ENCODE peak calls at places on chromosomes 11 and 22, in four cellular contexts. M is colonic mucosa, E is ovary, Q is IMR-90. U is an unnamed sample.

GRCh38 chr11:119433369-119433749 is 10.4 kb upstream of the THY1 start:
- DNase-seq in M (no peak), E (no peak), Q (peak), U (no peak)

GRCh38 chr22:43434601-43435311 is 22.9 kb downstream of the MPPED1 start:
- DNase-seq in M (no peak), E (no peak), Q (no peak), U (peak)

GRCh38 chr22:32265882-32266767 is 11.0 kb upstream of the SLC5A4 start:
- DNase-seq in M (peak), E (peak), Q (peak), U (peak)

GRCh38 chr22:28883917-28884753 is 763 bp downstream of the ZNRF3 start:
- DNase-seq in M (peak), E (peak), Q (peak), U (peak)

GRCh38 chr11:66904561-66904960 is 47.7 kb downstream of the LRFN4 start:
- DNase-seq in M (no peak), E (no peak), Q (no peak), U (no peak)

GRCh38 chr11:73213196-73214143 is 4.6 kb upstream of the P2RY2 start:
- DNase-seq in M (no peak), E (no peak), Q (no peak), U (no peak)

GRCh38 chr22:20853236-20853660 is 5.4 kb downstream of the PI4KA start:
- DNase-seq in M (no peak), E (no peak), Q (no peak), U (no peak)

GRCh38 chr11:21514298-21514697 is 678.6 kb upstream of the ANO5 start:
- DNase-seq in M (no peak), E (no peak), Q (no peak), U (no peak)

GRCh38 chr11:61473370-61474025 is 35.1 kb upstream of the LRRC10B start:
- DNase-seq in M (peak), E (no peak), Q (peak), U (no peak)

GRCh38 chr11:61475433-61475832 is 33.1 kb upstream of the LRRC10B start:
- DNase-seq in M (no peak), E (no peak), Q (no peak), U (no peak)

GRCh38 chr11:61472868-61473267 is 35.7 kb upstream of the LRRC10B start:
- DNase-seq in M (no peak), E (no peak), Q (peak), U (peak)

GRCh38 chr11:61472282-61472681 is 36.3 kb upstream of the LRRC10B start:
- DNase-seq in M (peak), E (no peak), Q (peak), U (peak)

GRCh38 chr11:61474234-61474633 is 34.3 kb upstream of the LRRC10B start:
- DNase-seq in M (no peak), E (no peak), Q (no peak), U (no peak)
- H3K27ac ChIP-seq in M (no peak), E (no peak), Q (no peak), U (peak)

GRCh38 chr11:3707176-3707575 is 36.0 kb upstream of the CHRNA10 start:
- DNase-seq in M (no peak), E (no peak), Q (no peak), U (no peak)

GRCh38 chr11:3710485-3711259 is 39.5 kb upstream of the CHRNA10 start:
- DNase-seq in M (no peak), E (no peak), Q (peak), U (no peak)

GRCh38 chr11:3712274-3712673 is 41.1 kb upstream of the CHRNA10 start:
- DNase-seq in M (no peak), E (no peak), Q (no peak), U (no peak)

DNA sequence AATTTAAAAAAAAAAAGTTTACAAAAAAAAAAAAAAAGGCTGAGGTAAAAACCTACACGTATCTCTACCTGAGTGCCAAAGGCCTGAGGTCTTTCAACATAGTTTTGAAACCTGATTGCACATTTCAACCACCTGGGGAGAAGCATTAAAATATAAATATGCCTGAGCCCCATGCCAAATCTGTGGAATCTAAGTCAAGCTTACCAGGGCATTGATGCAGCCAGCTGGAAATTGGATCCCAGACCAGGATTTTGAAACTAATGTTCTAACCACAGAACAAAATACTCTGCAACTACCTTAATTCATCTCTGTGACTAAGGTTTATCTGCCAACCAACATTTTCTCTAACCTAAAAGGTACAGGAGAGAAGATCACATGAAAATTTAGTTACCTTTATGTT is 38.8 kb upstream of the CHRNA10 start:
- DNase-seq in M (no peak), E (no peak), Q (peak), U (no peak)
- H3K4me3 ChIP-seq in M (no peak), E (no peak), Q (no peak), U (peak)

DNA sequence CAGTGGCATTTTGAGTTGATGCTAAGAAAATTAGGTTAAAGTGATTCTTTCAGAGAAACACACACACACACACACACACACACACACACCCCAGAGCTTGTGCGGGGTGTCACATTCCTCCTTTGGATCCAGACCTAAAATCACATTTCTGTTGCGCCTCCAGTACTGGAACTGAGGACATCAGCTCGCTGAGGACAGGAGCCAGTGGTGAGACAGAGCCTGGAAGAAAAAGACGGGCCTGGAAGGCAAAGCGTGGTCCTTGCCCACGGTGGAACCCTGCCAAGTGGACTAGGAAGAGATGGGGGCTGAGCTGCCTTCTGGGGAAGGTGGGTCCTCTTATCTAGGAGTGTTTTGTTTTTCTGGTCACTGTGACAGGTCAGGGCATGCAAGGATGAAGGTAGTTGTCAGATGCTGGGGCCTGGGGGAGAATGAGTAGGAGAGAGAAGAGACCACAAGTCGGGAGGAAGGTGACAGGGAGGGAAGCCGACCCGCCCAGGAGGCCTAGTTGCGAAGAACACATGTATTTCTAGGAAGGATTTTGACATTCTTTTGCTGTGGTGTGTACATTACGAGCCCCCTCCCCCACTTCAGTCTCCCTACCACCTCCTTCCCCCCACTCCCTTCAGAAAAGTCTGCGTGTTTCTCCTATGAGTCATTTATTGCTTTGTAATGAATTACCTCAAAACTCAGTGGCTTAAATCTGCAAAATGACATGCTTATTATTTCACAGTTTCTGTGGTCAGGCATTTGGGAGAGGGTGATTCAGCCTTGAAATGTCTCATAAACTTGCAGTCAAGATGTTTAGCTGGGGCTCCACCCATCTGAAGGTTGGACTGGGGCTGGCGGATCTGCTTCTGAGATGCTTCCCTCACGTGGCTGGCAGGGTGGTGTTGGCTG is 4.8 kb upstream of the ELFN2 start:
- DNase-seq in M (no peak), E (no peak), Q (peak), U (no peak)
- H3K27ac ChIP-seq in M (no peak), E (no peak), Q (peak), U (no peak)

GRCh38 chr11:65459552-65459951 is 37.0 kb downstream of the NEAT1 start:
- DNase-seq in M (no peak), E (no peak), Q (no peak), U (no peak)

GRCh38 chr11:65452806-65453490 is 30.4 kb downstream of the NEAT1 start:
- DNase-seq in M (no peak), E (no peak), Q (peak), U (peak)

GRCh38 chr11:65456418-65456817 is 33.8 kb downstream of the NEAT1 start:
- DNase-seq in M (no peak), E (no peak), Q (no peak), U (no peak)

GRCh38 chr11:65454696-65455456 is 32.3 kb downstream of the NEAT1 start:
- DNase-seq in M (peak), E (peak), Q (peak), U (peak)

GRCh38 chr11:65454311-65454695 is 31.7 kb downstream of the NEAT1 start:
- DNase-seq in M (no peak), E (no peak), Q (peak), U (peak)
- H3K4me3 ChIP-seq in M (peak), E (peak), Q (peak), U (peak)

GRCh38 chr11:45354976-45355705 is 69.0 kb upstream of the SYT13 start:
- DNase-seq in M (peak), E (peak), Q (peak), U (peak)
- H3K27ac ChIP-seq in M (no peak), E (peak), Q (no peak), U (no peak)

GRCh38 chr11:36427079-36427478 is 83.0 kb downstream of the TRAF6 start:
- DNase-seq in M (no peak), E (no peak), Q (no peak), U (no peak)

GRCh38 chr11:36425593-36426206 is 84.4 kb downstream of the TRAF6 start:
- DNase-seq in M (no peak), E (no peak), Q (peak), U (no peak)

GRCh38 chr11:36421546-36422155 is 88.4 kb downstream of the TRAF6 start:
- DNase-seq in M (no peak), E (no peak), Q (peak), U (no peak)

GRCh38 chr11:36427876-36428275 is 82.2 kb downstream of the TRAF6 start:
- DNase-seq in M (no peak), E (no peak), Q (no peak), U (no peak)

GRCh38 chr11:36426226-36426848 is 83.7 kb downstream of the TRAF6 start:
- DNase-seq in M (no peak), E (no peak), Q (no peak), U (no peak)
- H3K4me3 ChIP-seq in M (no peak), E (no peak), Q (no peak), U (no peak)

GRCh38 chr11:34641456-34641855 is 20.6 kb downstream of the EHF start:
- DNase-seq in M (peak), E (no peak), Q (no peak), U (no peak)
- H3K27ac ChIP-seq in M (peak), E (no peak), Q (no peak), U (no peak)

GRCh38 chr11:10898003-10898762 is 40.3 kb upstream of the ZBED5 start:
- DNase-seq in M (no peak), E (no peak), Q (no peak), U (no peak)
- H3K4me3 ChIP-seq in M (no peak), E (no peak), Q (no peak), U (peak)

GRCh38 chr11:2931416-2931746 is 2.2 kb upstream of the PHLDA2 start:
- DNase-seq in M (no peak), E (no peak), Q (no peak), U (no peak)

GRCh38 chr11:2929511-2929879 is 275 bp upstream of the PHLDA2 start:
- DNase-seq in M (peak), E (no peak), Q (peak), U (peak)

GRCh38 chr11:2928605-2929510 is at the start of gene PHLDA2:
- DNase-seq in M (peak), E (no peak), Q (peak), U (peak)

GRCh38 chr11:2930705-2931415 is 1.6 kb upstream of the PHLDA2 start:
- DNase-seq in M (peak), E (no peak), Q (peak), U (peak)

DNA sequence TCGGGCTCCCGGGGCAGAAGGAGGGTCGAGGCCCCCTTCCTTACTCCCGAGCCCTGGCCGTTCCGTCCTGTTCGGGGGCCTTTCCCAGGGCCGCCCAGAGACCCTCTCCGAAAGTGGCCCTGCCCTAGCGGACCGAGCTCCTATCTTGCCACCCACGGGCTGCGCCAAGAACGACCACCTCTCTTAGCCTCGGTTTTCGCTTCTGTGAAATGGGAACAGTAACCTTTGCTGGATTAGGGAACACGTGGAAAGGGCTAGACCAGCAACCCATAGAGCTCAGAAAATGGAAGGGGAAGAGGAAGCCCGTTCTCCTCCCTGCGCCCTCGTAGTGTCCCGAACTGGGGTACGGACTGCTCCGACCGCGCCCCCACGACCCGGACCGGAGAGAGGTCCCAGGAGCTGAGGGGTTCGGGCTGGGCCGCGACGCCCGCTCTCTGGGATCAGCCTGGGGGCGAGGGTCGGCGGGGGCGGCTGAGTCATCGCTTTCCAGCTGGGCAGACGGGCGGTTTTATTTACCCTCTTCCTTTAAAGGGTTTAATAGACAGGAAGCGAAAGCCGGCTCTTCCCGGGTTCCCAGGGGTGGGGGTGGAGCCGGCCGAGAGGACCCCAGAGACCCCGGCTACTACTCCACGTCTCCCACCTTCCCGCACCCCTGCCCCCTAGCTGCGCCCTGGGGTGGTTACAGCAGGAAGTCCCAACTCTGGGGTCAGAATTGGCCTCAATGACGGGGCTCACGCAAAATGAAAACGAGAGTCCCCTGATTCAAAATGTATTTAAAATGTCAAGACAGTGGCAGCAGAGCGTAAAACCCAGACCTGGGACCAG is 872 bp upstream of the PHLDA2 start:
- DNase-seq in M (peak), E (no peak), Q (peak), U (peak)
- H3K27ac ChIP-seq in M (peak), E (no peak), Q (peak), U (no peak)

GRCh38 chr22:26658671-26659478 is 1.5 kb downstream of the MIAT start:
- DNase-seq in M (peak), E (no peak), Q (peak), U (peak)

GRCh38 chr22:26656896-26657851 is at the start of gene MIAT:
- DNase-seq in M (peak), E (no peak), Q (peak), U (no peak)

GRCh38 chr22:26660961-26661578 is 3.7 kb downstream of the MIAT start:
- DNase-seq in M (no peak), E (no peak), Q (no peak), U (no peak)

GRCh38 chr22:26662160-26662559 is 4.8 kb downstream of the MIAT start:
- DNase-seq in M (no peak), E (no peak), Q (no peak), U (no peak)

DNA sequence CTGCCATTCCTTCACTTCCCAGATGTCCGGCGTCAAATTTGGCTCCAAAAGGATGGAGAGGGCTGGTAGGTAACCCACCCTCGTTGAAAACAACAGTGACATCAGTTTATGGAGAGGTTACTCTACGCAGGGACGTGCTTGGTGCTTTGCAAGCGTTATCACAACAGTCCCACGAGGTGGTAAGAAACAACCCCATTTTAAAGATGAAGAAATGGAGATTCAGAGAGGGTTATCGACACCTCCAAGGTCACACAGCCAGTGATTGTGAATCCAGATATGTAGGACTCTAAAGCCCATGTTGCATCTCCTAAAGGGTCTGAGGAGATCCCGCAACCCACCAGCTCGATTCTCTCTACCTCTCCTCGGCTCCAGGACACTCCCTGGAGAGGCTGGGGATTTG is 773 bp downstream of the MIAT start:
- DNase-seq in M (no peak), E (no peak), Q (no peak), U (no peak)
- H3K4me3 ChIP-seq in M (peak), E (no peak), Q (no peak), U (peak)

U was measured in psoas muscle.